ENCODE peak calls at places on chromosome 13, in nine cellular contexts. One of them, this sample, is unnamed.

GRCh38 chr13:25761041-25761440 is 290.8 kb downstream of the SHISA2 start:
- DNase-seq in AG10803: no peak
- DNase-seq in BE2C: no peak
- DNase-seq in HFFc6: no peak
- DNase-seq in upper lobe of left lung: no peak
- DNase-seq in suprapubic skin: no peak
- DNase-seq in OCI-LY7: no peak
- DNase-seq in progenitor cell of endocrine pancreas: no peak
- DNase-seq in choroid plexus epithelial cell: no peak
- DNase-seq in this sample: no peak

GRCh38 chr13:98142427-98143156 is at the start of gene FARP1:
- DNase-seq in progenitor cell of endocrine pancreas: peak; percentile 91
- DNase-seq in suprapubic skin: peak; percentile 74
- DNase-seq in upper lobe of left lung: peak; percentile 96
- DNase-seq in OCI-LY7: no peak
- DNase-seq in HFFc6: peak; percentile 41
- DNase-seq in BE2C: peak; percentile 90
- DNase-seq in AG10803: peak; percentile 65
- DNase-seq in choroid plexus epithelial cell: peak; percentile 69
- DNase-seq in this sample: peak; percentile 66

GRCh38 chr13:78239681-78240080 is 321.1 kb upstream of the EDNRB start:
- DNase-seq in upper lobe of left lung: no peak
- DNase-seq in AG10803: no peak
- DNase-seq in suprapubic skin: no peak
- DNase-seq in HFFc6: no peak
- DNase-seq in OCI-LY7: no peak
- DNase-seq in choroid plexus epithelial cell: no peak
- DNase-seq in progenitor cell of endocrine pancreas: no peak
- DNase-seq in BE2C: no peak
- DNase-seq in this sample: peak; percentile 4

GRCh38 chr13:19962894-19963293 is 4.4 kb downstream of the ZMYM2 start:
- DNase-seq in OCI-LY7: no peak
- DNase-seq in progenitor cell of endocrine pancreas: no peak
- DNase-seq in BE2C: no peak
- DNase-seq in suprapubic skin: no peak
- DNase-seq in HFFc6: no peak
- DNase-seq in choroid plexus epithelial cell: no peak
- DNase-seq in AG10803: no peak
- DNase-seq in upper lobe of left lung: no peak
- DNase-seq in this sample: no peak

GRCh38 chr13:42102961-42103688 is 54.7 kb downstream of the DGKH start:
- DNase-seq in choroid plexus epithelial cell: peak; percentile 17
- DNase-seq in BE2C: no peak
- DNase-seq in upper lobe of left lung: no peak
- DNase-seq in suprapubic skin: no peak
- DNase-seq in progenitor cell of endocrine pancreas: no peak
- DNase-seq in OCI-LY7: no peak
- DNase-seq in HFFc6: no peak
- DNase-seq in AG10803: peak; percentile 55
- DNase-seq in this sample: no peak

GRCh38 chr13:63625869-63626268 is 2210.2 kb upstream of the PCDH20 start:
- DNase-seq in HFFc6: no peak
- DNase-seq in AG10803: no peak
- DNase-seq in upper lobe of left lung: no peak
- DNase-seq in suprapubic skin: no peak
- DNase-seq in choroid plexus epithelial cell: peak; percentile 9
- DNase-seq in BE2C: peak; percentile 52
- DNase-seq in OCI-LY7: no peak
- DNase-seq in progenitor cell of endocrine pancreas: no peak
- DNase-seq in this sample: no peak

GRCh38 chr13:113904411-113904810 is 40.5 kb upstream of the GAS6 start:
- DNase-seq in progenitor cell of endocrine pancreas: no peak
- DNase-seq in suprapubic skin: no peak
- DNase-seq in AG10803: peak; percentile 57
- DNase-seq in BE2C: peak; percentile 73
- DNase-seq in upper lobe of left lung: no peak
- DNase-seq in OCI-LY7: no peak
- DNase-seq in HFFc6: no peak
- DNase-seq in choroid plexus epithelial cell: peak; percentile 48
- DNase-seq in this sample: no peak

GRCh38 chr13:26713341-26713740 is 47.2 kb downstream of the GPR12 start:
- DNase-seq in suprapubic skin: no peak
- DNase-seq in AG10803: no peak
- DNase-seq in BE2C: no peak
- DNase-seq in choroid plexus epithelial cell: no peak
- DNase-seq in OCI-LY7: no peak
- DNase-seq in upper lobe of left lung: no peak
- DNase-seq in HFFc6: no peak
- DNase-seq in progenitor cell of endocrine pancreas: no peak
- DNase-seq in this sample: no peak

GRCh38 chr13:95298971-95299627 is 2.2 kb downstream of the ABCC4 start:
- DNase-seq in choroid plexus epithelial cell: peak; percentile 90
- DNase-seq in AG10803: peak; percentile 43
- DNase-seq in suprapubic skin: no peak
- DNase-seq in BE2C: no peak
- DNase-seq in OCI-LY7: no peak
- DNase-seq in progenitor cell of endocrine pancreas: no peak
- DNase-seq in upper lobe of left lung: no peak
- DNase-seq in HFFc6: peak; percentile 59
- DNase-seq in this sample: no peak

GRCh38 chr13:36526897-36527296 is 94.6 kb downstream of the CCNA1 start:
- DNase-seq in upper lobe of left lung: no peak
- DNase-seq in AG10803: no peak
- DNase-seq in suprapubic skin: no peak
- DNase-seq in choroid plexus epithelial cell: no peak
- DNase-seq in HFFc6: no peak
- DNase-seq in BE2C: no peak
- DNase-seq in OCI-LY7: no peak
- DNase-seq in progenitor cell of endocrine pancreas: no peak
- DNase-seq in this sample: no peak

GRCh38 chr13:112766336-112766735 is 76.5 kb downstream of the ATP11A start:
- DNase-seq in choroid plexus epithelial cell: no peak
- DNase-seq in BE2C: no peak
- DNase-seq in upper lobe of left lung: no peak
- DNase-seq in suprapubic skin: no peak
- DNase-seq in HFFc6: no peak
- DNase-seq in OCI-LY7: no peak
- DNase-seq in progenitor cell of endocrine pancreas: no peak
- DNase-seq in AG10803: no peak
- DNase-seq in this sample: no peak

GRCh38 chr13:42814868-42815267 is 33.5 kb downstream of the FAM216B start:
- DNase-seq in BE2C: peak; percentile 32
- DNase-seq in AG10803: peak; percentile 78
- DNase-seq in progenitor cell of endocrine pancreas: no peak
- DNase-seq in choroid plexus epithelial cell: peak; percentile 90
- DNase-seq in suprapubic skin: no peak
- DNase-seq in OCI-LY7: no peak
- DNase-seq in HFFc6: peak; percentile 80
- DNase-seq in upper lobe of left lung: no peak
- DNase-seq in this sample: no peak

GRCh38 chr13:111534646-111535461 is 214.4 kb downstream of the TEX29 start:
- DNase-seq in AG10803: no peak
- DNase-seq in upper lobe of left lung: no peak
- DNase-seq in HFFc6: no peak
- DNase-seq in suprapubic skin: no peak
- DNase-seq in progenitor cell of endocrine pancreas: no peak
- DNase-seq in OCI-LY7: no peak
- DNase-seq in BE2C: no peak
- DNase-seq in choroid plexus epithelial cell: no peak
- DNase-seq in this sample: no peak

GRCh38 chr13:38518328-38518727 is 168.5 kb upstream of the FREM2 start:
- DNase-seq in choroid plexus epithelial cell: no peak
- DNase-seq in BE2C: no peak
- DNase-seq in OCI-LY7: no peak
- DNase-seq in suprapubic skin: no peak
- DNase-seq in HFFc6: no peak
- DNase-seq in progenitor cell of endocrine pancreas: no peak
- DNase-seq in AG10803: no peak
- DNase-seq in upper lobe of left lung: no peak
- DNase-seq in this sample: no peak

GRCh38 chr13:47890146-47890814 is 110.8 kb downstream of the SUCLA2 start:
- DNase-seq in suprapubic skin: no peak
- DNase-seq in BE2C: no peak
- DNase-seq in choroid plexus epithelial cell: peak; percentile 56
- DNase-seq in HFFc6: no peak
- DNase-seq in OCI-LY7: no peak
- DNase-seq in upper lobe of left lung: no peak
- DNase-seq in AG10803: peak; percentile 47
- DNase-seq in progenitor cell of endocrine pancreas: no peak
- DNase-seq in this sample: no peak

GRCh38 chr13:98372886-98373285 is 195.8 kb upstream of the RNF113B start:
- DNase-seq in progenitor cell of endocrine pancreas: no peak
- DNase-seq in AG10803: peak; percentile 27
- DNase-seq in HFFc6: no peak
- DNase-seq in choroid plexus epithelial cell: peak; percentile 91
- DNase-seq in upper lobe of left lung: no peak
- DNase-seq in BE2C: no peak
- DNase-seq in OCI-LY7: no peak
- DNase-seq in suprapubic skin: no peak
- DNase-seq in this sample: no peak

GRCh38 chr13:29897102-29897501 is 46.7 kb upstream of the UBL3 start:
- DNase-seq in choroid plexus epithelial cell: peak; percentile 31
- DNase-seq in AG10803: no peak
- DNase-seq in OCI-LY7: no peak
- DNase-seq in HFFc6: no peak
- DNase-seq in upper lobe of left lung: no peak
- DNase-seq in BE2C: no peak
- DNase-seq in suprapubic skin: no peak
- DNase-seq in progenitor cell of endocrine pancreas: no peak
- DNase-seq in this sample: no peak

GRCh38 chr13:29593605-29594297 is 1.7 kb downstream of the SLC7A1 start:
- DNase-seq in BE2C: no peak
- DNase-seq in suprapubic skin: no peak
- DNase-seq in upper lobe of left lung: no peak
- DNase-seq in progenitor cell of endocrine pancreas: no peak
- DNase-seq in OCI-LY7: peak; percentile 20
- DNase-seq in HFFc6: no peak
- DNase-seq in AG10803: no peak
- DNase-seq in choroid plexus epithelial cell: no peak
- DNase-seq in this sample: no peak

GRCh38 chr13:44335463-44335862 is 38.2 kb upstream of the SERP2 start:
- DNase-seq in AG10803: no peak
- DNase-seq in progenitor cell of endocrine pancreas: no peak
- DNase-seq in OCI-LY7: no peak
- DNase-seq in BE2C: no peak
- DNase-seq in HFFc6: no peak
- DNase-seq in suprapubic skin: no peak
- DNase-seq in choroid plexus epithelial cell: no peak
- DNase-seq in upper lobe of left lung: no peak
- DNase-seq in this sample: no peak

GRCh38 chr13:21579754-21580316 is 24.1 kb downstream of the MICU2 start:
- DNase-seq in upper lobe of left lung: no peak
- DNase-seq in progenitor cell of endocrine pancreas: no peak
- DNase-seq in AG10803: no peak
- DNase-seq in OCI-LY7: peak; percentile 41
- DNase-seq in suprapubic skin: no peak
- DNase-seq in choroid plexus epithelial cell: no peak
- DNase-seq in HFFc6: no peak
- DNase-seq in BE2C: no peak
- DNase-seq in this sample: no peak

GRCh38 chr13:75049936-75050335 is 432.0 kb downstream of the TBC1D4 start:
- DNase-seq in BE2C: no peak
- DNase-seq in upper lobe of left lung: no peak
- DNase-seq in progenitor cell of endocrine pancreas: no peak
- DNase-seq in HFFc6: no peak
- DNase-seq in AG10803: no peak
- DNase-seq in choroid plexus epithelial cell: peak; percentile 7
- DNase-seq in OCI-LY7: no peak
- DNase-seq in suprapubic skin: no peak
- DNase-seq in this sample: no peak

GRCh38 chr13:77002590-77003190 is 10.8 kb downstream of the CLN5 start:
- DNase-seq in HFFc6: peak; percentile 45
- DNase-seq in AG10803: peak; percentile 43
- DNase-seq in choroid plexus epithelial cell: peak; percentile 62
- DNase-seq in upper lobe of left lung: no peak
- DNase-seq in OCI-LY7: peak; percentile 30
- DNase-seq in suprapubic skin: no peak
- DNase-seq in progenitor cell of endocrine pancreas: no peak
- DNase-seq in BE2C: no peak
- DNase-seq in this sample: no peak
- TF ChIP-seq CTCF in HFFc6: peak; percentile 81
- TF ChIP-seq CTCF in AG10803: peak; percentile 81
- TF ChIP-seq CTCF in choroid plexus epithelial cell: peak; percentile 73
- TF ChIP-seq CTCF in upper lobe of left lung: peak; percentile 46
- TF ChIP-seq CTCF in OCI-LY7: peak; percentile 85
- TF ChIP-seq CTCF in suprapubic skin: peak; percentile 54
- TF ChIP-seq CTCF in progenitor cell of endocrine pancreas: peak; percentile 66
- TF ChIP-seq CTCF in BE2C: peak; percentile 85
- TF ChIP-seq CTCF in this sample: peak; percentile 69

GRCh38 chr13:71285700-71286099 is 581.3 kb downstream of the DACH1 start:
- DNase-seq in suprapubic skin: no peak
- DNase-seq in AG10803: no peak
- DNase-seq in choroid plexus epithelial cell: peak; percentile 13
- DNase-seq in BE2C: peak; percentile 12
- DNase-seq in upper lobe of left lung: no peak
- DNase-seq in HFFc6: no peak
- DNase-seq in OCI-LY7: no peak
- DNase-seq in progenitor cell of endocrine pancreas: no peak
- DNase-seq in this sample: no peak
- TF ChIP-seq CTCF in suprapubic skin: no peak
- TF ChIP-seq CTCF in AG10803: no peak
- TF ChIP-seq CTCF in choroid plexus epithelial cell: peak; percentile 29
- TF ChIP-seq CTCF in BE2C: peak; percentile 42
- TF ChIP-seq CTCF in upper lobe of left lung: no peak
- TF ChIP-seq CTCF in HFFc6: no peak
- TF ChIP-seq CTCF in OCI-LY7: no peak
- TF ChIP-seq CTCF in progenitor cell of endocrine pancreas: no peak
- TF ChIP-seq CTCF in this sample: no peak

DNA sequence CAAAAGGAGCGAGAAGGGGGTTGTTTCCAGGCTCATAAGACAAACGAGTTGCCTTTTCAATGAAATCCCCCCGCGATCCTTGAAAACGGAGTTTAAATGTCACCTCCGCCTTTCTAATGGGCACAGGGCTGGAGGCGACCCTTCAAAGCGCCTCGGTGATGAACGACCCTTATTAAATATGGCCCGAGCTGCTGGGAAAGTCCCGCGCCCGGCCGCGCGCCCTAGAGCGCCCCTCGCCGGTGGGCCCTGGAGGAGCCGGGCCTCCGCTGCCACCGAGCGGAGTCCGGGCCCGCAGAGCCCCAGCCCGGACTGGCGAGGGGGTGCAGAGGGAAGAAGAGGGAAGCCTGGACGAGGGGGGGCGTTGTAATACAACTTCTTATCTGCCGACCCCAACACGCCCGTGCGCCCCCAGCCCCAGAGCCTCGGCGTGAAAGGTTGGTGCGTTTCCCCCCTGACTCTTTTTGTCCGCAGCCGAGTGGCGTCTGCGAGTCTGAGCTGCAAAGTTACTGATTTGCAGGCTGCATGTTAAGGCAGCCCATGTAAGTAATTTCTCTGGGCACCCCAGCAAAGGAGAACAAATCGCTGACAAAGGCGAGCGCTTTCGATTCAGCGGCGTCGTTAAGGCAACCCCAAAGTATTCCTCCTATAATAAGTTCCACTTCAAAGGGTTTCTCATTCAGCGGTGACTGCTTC is 11.9 kb downstream of the ZIC5 start:
- DNase-seq in AG10803: no peak
- DNase-seq in suprapubic skin: no peak
- DNase-seq in HFFc6: no peak
- DNase-seq in choroid plexus epithelial cell: peak; percentile 62
- DNase-seq in progenitor cell of endocrine pancreas: no peak
- DNase-seq in BE2C: no peak
- DNase-seq in upper lobe of left lung: peak; percentile 82
- DNase-seq in OCI-LY7: no peak
- DNase-seq in this sample: peak; percentile 55
- TF ChIP-seq CTCF in AG10803: no peak
- TF ChIP-seq CTCF in suprapubic skin: no peak
- TF ChIP-seq CTCF in HFFc6: peak; percentile 6
- TF ChIP-seq CTCF in choroid plexus epithelial cell: no peak
- TF ChIP-seq CTCF in progenitor cell of endocrine pancreas: peak; percentile 62
- TF ChIP-seq CTCF in BE2C: no peak
- TF ChIP-seq CTCF in upper lobe of left lung: no peak
- TF ChIP-seq CTCF in OCI-LY7: no peak
- TF ChIP-seq CTCF in this sample: peak; percentile 54

GRCh38 chr13:45464141-45464686 is 525 bp upstream of the COG3 start:
- DNase-seq in upper lobe of left lung: no peak
- DNase-seq in suprapubic skin: no peak
- DNase-seq in choroid plexus epithelial cell: no peak
- DNase-seq in HFFc6: no peak
- DNase-seq in BE2C: no peak
- DNase-seq in AG10803: no peak
- DNase-seq in progenitor cell of endocrine pancreas: no peak
- DNase-seq in OCI-LY7: no peak
- DNase-seq in this sample: no peak
- TF ChIP-seq CTCF in upper lobe of left lung: no peak
- TF ChIP-seq CTCF in suprapubic skin: no peak
- TF ChIP-seq CTCF in choroid plexus epithelial cell: no peak
- TF ChIP-seq CTCF in HFFc6: no peak
- TF ChIP-seq CTCF in BE2C: peak; percentile 52
- TF ChIP-seq CTCF in AG10803: no peak
- TF ChIP-seq CTCF in progenitor cell of endocrine pancreas: no peak
- TF ChIP-seq CTCF in OCI-LY7: peak; percentile 48
- TF ChIP-seq CTCF in this sample: peak; percentile 60